ENCODE peak calls at places on chromosomes 1 and 21, in six cellular contexts. L, B, Q, H, R and A are unnamed samples.

GRCh38 chr1:210796421-210796820 is 337.5 kb downstream of the KCNH1 start:
- DNase-seq in L (no peak), B (no peak), Q (no peak), H (no peak), R (no peak), A (no peak)

GRCh38 chr1:182279724-182280506 is 111.7 kb downstream of the GLUL start:
- DNase-seq in L (peak), B (no peak), Q (no peak), H (no peak), R (no peak), A (no peak)

GRCh38 chr1:234782821-234783220 is 172.8 kb upstream of the IRF2BP2 start:
- DNase-seq in L (peak), B (no peak), Q (peak), H (no peak), R (no peak), A (no peak)

GRCh38 chr1:70718086-70718630 is 307.1 kb downstream of the CTH start:
- DNase-seq in L (no peak), B (no peak), Q (no peak), H (no peak), R (no peak), A (no peak)

GRCh38 chr1:6969106-6969505 is 183.9 kb downstream of the CAMTA1 start:
- DNase-seq in L (no peak), B (no peak), Q (no peak), H (no peak), R (no peak), A (no peak)

GRCh38 chr21:43866659-43867331 is 1.8 kb downstream of the AGPAT3 start:
- DNase-seq in L (no peak), B (no peak), Q (no peak), H (no peak), R (no peak), A (no peak)

GRCh38 chr1:3469849-3470649 is 15.6 kb downstream of the ARHGEF16 start:
- DNase-seq in L (no peak), B (no peak), Q (no peak), H (peak), R (no peak), A (no peak)

GRCh38 chr1:7521803-7522202 is 249.3 kb upstream of the VAMP3 start:
- DNase-seq in L (no peak), B (no peak), Q (no peak), H (no peak), R (no peak), A (no peak)

GRCh38 chr1:200896571-200897187 is 2.0 kb downstream of the INAVA start:
- DNase-seq in L (no peak), B (no peak), Q (no peak), H (peak), R (no peak), A (no peak)

GRCh38 chr1:222040163-222040900 is 298.4 kb upstream of the DUSP10 start:
- DNase-seq in L (no peak), B (no peak), Q (no peak), H (no peak), R (no peak), A (no peak)

GRCh38 chr1:233518344-233518743 is 95.6 kb upstream of the KCNK1 start:
- DNase-seq in L (no peak), B (peak), Q (no peak), H (no peak), R (no peak), A (no peak)

GRCh38 chr1:218845589-218845988 is 328.1 kb upstream of the LYPLAL1 start:
- DNase-seq in L (no peak), B (no peak), Q (no peak), H (no peak), R (no peak), A (no peak)

GRCh38 chr1:105793541-105794146 is 1262.8 kb upstream of the PRMT6 start:
- DNase-seq in L (peak), B (peak), Q (no peak), H (no peak), R (peak), A (no peak)
- TF ChIP-seq CTCF in L (peak), B (peak), Q (no peak), H (peak), R (peak), A (peak)

GRCh38 chr21:45126983-45127382 is 52.6 kb downstream of the ADARB1 start:
- DNase-seq in L (no peak), B (no peak), Q (no peak), H (no peak), R (no peak), A (no peak)

GRCh38 chr21:45130324-45130774 is 56.0 kb downstream of the ADARB1 start:
- DNase-seq in L (peak), B (peak), Q (no peak), H (no peak), R (no peak), A (no peak)

GRCh38 chr21:45129231-45129923 is 55.0 kb downstream of the ADARB1 start:
- DNase-seq in L (peak), B (no peak), Q (peak), H (no peak), R (no peak), A (peak)

GRCh38 chr21:45127937-45128336 is 53.6 kb downstream of the ADARB1 start:
- DNase-seq in L (no peak), B (no peak), Q (no peak), H (no peak), R (no peak), A (no peak)

DNA sequence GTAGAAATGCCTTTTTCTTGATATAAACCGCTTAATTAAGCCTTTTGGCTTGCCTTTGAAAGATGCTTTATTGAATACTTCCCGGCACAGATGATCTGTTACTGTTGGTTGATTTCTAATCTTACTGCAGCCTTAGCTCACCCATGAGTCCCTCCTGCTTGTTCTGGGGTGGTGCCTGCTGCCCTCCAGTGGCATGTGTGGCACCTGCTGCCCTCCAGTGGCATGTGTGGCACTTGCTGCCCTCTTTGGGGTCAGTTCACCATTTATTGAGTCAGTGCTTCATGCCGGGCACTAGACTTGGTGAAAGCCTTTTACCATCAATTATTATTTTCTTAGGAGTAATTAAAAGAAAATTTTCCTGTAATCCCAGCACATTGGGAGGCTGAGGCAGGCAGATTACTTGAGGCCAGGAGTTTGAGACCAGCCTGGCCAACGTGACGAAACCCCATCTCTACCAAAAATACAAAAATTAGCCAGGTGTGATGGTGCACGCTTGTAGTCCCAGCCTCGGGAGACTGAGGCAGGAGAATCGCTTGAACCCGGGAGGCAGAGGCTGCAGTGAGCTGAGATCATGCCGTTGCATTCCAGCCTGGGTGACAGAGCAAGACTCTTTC is 54.3 kb downstream of the ADARB1 start:
- DNase-seq in L (peak), B (peak), Q (peak), H (no peak), R (no peak), A (peak)
- TF ChIP-seq CTCF in L (peak), B (peak), Q (peak), H (peak), R (peak), A (peak)

GRCh38 chr1:20712210-20712577 is 5.6 kb downstream of the KIF17 start:
- DNase-seq in L (no peak), B (no peak), Q (no peak), H (no peak), R (no peak), A (no peak)

GRCh38 chr1:20709868-20710267 is 7.9 kb downstream of the KIF17 start:
- DNase-seq in L (no peak), B (no peak), Q (no peak), H (no peak), R (no peak), A (no peak)

GRCh38 chr1:20713440-20713839 is 4.4 kb downstream of the KIF17 start:
- DNase-seq in L (no peak), B (no peak), Q (no peak), H (no peak), R (no peak), A (no peak)

GRCh38 chr1:20710450-20711284 is 7.1 kb downstream of the KIF17 start:
- DNase-seq in L (no peak), B (no peak), Q (no peak), H (no peak), R (no peak), A (no peak)

DNA sequence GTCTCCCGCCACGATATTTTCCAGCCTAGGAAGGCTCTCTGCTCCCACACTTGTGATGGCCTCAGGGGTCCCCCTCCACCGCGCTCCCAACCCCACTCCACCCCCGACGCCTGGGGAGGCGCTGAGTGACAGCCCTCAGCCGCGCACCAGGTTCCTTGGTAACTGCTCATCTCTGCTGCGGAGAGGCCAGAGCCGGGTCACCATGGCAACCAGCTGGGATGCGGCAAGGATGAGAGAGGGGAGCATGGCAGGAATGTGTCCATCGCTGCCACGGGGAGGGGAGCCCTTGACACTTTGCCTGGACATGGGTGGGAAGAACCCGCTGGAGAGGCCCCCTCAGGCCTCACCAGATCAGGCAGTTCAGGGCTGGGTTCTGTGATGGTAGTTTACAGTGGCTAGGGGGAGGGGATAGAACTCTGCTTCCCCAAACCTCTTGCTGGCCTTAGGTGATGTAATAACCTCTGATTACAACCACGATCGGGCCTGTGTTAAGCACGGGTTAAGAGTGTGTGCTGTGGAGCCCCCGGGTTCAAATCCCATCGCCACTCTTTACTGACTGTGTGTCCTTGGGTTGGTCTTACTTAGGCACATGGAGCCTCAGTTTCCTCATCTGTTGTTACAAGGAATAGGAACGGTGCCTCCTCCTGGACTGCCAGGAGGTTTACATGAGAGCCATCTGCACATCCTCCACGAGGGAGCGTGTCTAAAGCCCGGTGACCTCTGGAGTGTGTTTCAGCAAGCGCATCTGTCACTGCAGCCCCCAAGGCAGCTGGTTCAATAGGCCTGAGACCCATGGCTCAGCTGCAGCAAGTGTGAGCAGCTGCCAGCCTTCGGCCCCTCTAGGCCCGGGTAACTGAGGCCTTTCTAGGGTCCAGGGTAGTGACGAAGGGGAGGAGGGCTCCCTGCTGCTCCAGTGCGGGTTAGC is 6.3 kb downstream of the KIF17 start:
- DNase-seq in L (no peak), B (no peak), Q (no peak), H (no peak), R (no peak), A (no peak)
- TF ChIP-seq CTCF in L (no peak), B (no peak), Q (no peak), H (no peak), R (no peak), A (no peak)

GRCh38 chr1:228393268-228393699 is 13.4 kb downstream of the TRIM11 start:
- DNase-seq in L (peak), B (peak), Q (no peak), H (peak), R (no peak), A (no peak)
- TF ChIP-seq CTCF in L (peak), B (peak), Q (no peak), H (peak), R (no peak), A (peak)

DNA sequence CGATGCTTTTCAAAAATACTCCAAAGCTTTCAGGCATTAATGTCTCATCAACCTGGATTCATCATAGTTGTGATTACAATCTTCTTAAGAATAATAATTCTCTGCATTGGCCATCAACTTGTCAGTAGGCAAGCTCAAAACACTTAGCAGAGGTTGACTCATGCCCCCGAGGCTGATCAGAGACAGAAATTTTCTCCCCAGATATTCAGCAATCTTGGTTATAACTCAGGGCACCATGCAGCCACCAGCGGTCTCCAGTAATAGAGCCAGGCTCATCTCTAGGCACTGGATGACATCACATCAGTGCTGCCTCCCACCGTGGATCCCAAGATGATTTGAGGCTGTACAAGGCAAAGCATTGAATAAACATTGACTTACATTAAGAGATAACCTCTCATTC is 14.3 kb upstream of the IFFO2 start:
- DNase-seq in L (peak), B (no peak), Q (no peak), H (no peak), R (no peak), A (no peak)
- TF ChIP-seq CTCF in L (no peak), B (no peak), Q (no peak), H (no peak), R (no peak), A (no peak)

DNA sequence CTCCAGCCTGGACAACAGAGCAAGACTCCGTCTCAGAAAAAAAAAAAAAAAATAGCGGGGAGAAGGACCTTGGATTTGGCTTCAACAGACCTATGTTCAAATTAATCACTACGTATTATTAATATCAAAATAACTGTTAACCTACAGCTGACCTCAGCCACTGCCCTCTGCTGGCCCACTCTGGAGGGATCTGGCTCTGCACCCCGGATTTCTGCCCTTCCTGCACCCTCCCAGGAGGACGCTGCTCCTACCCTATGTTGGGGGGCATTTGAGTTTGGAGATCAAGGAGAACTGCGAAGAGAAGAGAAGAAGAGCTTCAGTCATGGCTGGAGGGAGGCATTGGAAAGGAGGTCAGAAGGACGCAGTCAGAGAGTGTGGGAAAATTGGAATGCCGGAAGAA is 96.7 kb downstream of the PSMG1 start:
- DNase-seq in L (no peak), B (no peak), Q (peak), H (no peak), R (no peak), A (no peak)
- TF ChIP-seq CTCF in L (peak), B (no peak), Q (no peak), H (peak), R (no peak), A (no peak)

GRCh38 chr1:217048104-217048707 is 325.0 kb upstream of the ESRRG start:
- DNase-seq in L (no peak), B (no peak), Q (no peak), H (no peak), R (no peak), A (no peak)

GRCh38 chr1:217053666-217054065 is 330.4 kb upstream of the ESRRG start:
- DNase-seq in L (no peak), B (no peak), Q (no peak), H (no peak), R (no peak), A (no peak)

GRCh38 chr1:217052196-217052595 is 329.0 kb upstream of the ESRRG start:
- DNase-seq in L (no peak), B (no peak), Q (no peak), H (no peak), R (no peak), A (no peak)

DNA sequence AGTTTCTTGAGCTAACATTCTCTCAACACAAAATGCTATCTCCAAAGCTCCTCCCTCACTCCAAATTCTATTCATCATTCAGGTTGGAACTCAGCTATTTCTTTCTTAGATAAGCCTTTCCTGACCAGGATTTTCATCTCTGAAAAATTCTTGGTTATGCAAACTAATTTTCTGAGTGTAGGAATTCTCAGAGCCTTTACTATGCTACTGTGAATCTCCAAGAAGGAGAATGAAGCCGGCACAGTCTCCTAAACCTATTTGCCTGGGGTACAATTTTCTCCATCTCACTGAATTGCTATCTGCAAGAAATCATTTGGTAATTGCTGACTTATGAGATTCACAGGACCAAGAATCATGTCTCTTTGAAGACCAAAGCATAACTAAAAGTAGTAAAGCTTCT is 325.9 kb upstream of the ESRRG start:
- DNase-seq in L (no peak), B (no peak), Q (no peak), H (no peak), R (no peak), A (no peak)
- TF ChIP-seq CTCF in L (no peak), B (no peak), Q (no peak), H (no peak), R (no peak), A (no peak)

GRCh38 chr1:212701910-212702309 is 2.3 kb upstream of the BATF3 start:
- DNase-seq in L (no peak), B (no peak), Q (no peak), H (no peak), R (no peak), A (no peak)

GRCh38 chr1:212700597-212700891 is 904 bp upstream of the BATF3 start:
- DNase-seq in L (no peak), B (peak), Q (no peak), H (no peak), R (no peak), A (no peak)

GRCh38 chr1:212702672-212703071 is 3.0 kb upstream of the BATF3 start:
- DNase-seq in L (no peak), B (no peak), Q (no peak), H (no peak), R (no peak), A (no peak)

GRCh38 chr1:212699839-212700596 is at the start of gene BATF3:
- DNase-seq in L (peak), B (peak), Q (peak), H (peak), R (peak), A (peak)

GRCh38 chr1:212700892-212701819 is 1.5 kb upstream of the BATF3 start:
- DNase-seq in L (peak), B (peak), Q (no peak), H (peak), R (peak), A (peak)
- TF ChIP-seq CTCF in L (peak), B (no peak), Q (no peak), H (no peak), R (no peak), A (peak)

DNA sequence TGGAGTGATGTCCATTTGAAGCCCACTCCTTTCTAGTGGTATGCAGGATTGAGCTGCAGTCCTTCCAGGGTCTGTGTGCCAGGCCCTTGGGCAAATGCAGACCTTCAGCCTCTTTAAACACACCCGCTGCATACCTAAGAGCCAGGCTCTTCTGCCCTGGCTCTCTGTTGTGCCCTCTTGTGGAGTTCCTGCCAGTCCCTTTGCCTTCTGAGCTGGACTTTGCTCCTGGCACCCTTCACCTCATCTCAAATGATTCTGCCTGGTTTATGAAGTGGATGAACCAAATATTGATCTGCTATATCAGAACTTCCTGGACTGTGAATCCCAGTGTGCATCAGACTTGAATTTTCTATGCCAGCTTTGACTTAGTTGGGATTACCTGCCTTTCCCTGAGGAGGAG is 158.8 kb downstream of the URB2 start:
- DNase-seq in L (no peak), B (no peak), Q (no peak), H (no peak), R (no peak), A (no peak)
- TF ChIP-seq CTCF in L (no peak), B (no peak), Q (no peak), H (no peak), R (no peak), A (no peak)

GRCh38 chr1:152003846-152004442 is 10.3 kb upstream of the S100A10 start:
- DNase-seq in L (peak), B (no peak), Q (no peak), H (no peak), R (no peak), A (no peak)
- TF ChIP-seq CTCF in L (no peak), B (no peak), Q (no peak), H (no peak), R (no peak), A (no peak)